ENCODE peak calls at places on chromosomes 4 and X, in seven cellular contexts. C is GM13976, K is A549, T is osteocyte, N is left ventricle myocardium inferior, W is endothelial cell, V is hepatocyte. M is an unnamed sample.
A peak's percentile ranks its signal among the peaks of the same experiment; 100 is the strongest.

GRCh38 chr4:74932832-74933561 is at the start of gene PARM1:
- DNase-seq in C (peak; percentile 84), K (peak; percentile 62), T (peak; percentile 90), N (peak; percentile 92), W (peak; percentile 91), V (peak; percentile 95), M (peak; percentile 86)

GRCh38 chr4:37968747-37969146 is 8.5 kb downstream of the PTTG2 start:
- DNase-seq in C (no peak), K (no peak), T (no peak), N (no peak), W (no peak), V (no peak), M (no peak)

GRCh38 chr4:163161536-163162205 is 5.0 kb downstream of the NAF1 start:
- DNase-seq in C (no peak), K (no peak), T (no peak), N (no peak), W (no peak), V (no peak), M (no peak)

GRCh38 chr4:151012836-151013235 is 2.2 kb downstream of the LRBA start:
- DNase-seq in C (no peak), K (no peak), T (no peak), N (no peak), W (no peak), V (peak; percentile 56), M (no peak)

GRCh38 chr4:20017035-20017434 is 234.7 kb upstream of the SLIT2 start:
- DNase-seq in C (no peak), K (no peak), T (no peak), N (no peak), W (no peak), V (no peak), M (no peak)

GRCh38 chrX:10725071-10725470 is 104.7 kb upstream of the MID1 start:
- DNase-seq in C (peak; percentile 30), K (peak; percentile 26), T (no peak), N (no peak), W (no peak), V (no peak), M (peak; percentile 31)

GRCh38 chrX:140507982-140508305 is 3.1 kb upstream of the SOX3 start:
- DNase-seq in C (peak; percentile 11), K (no peak), T (no peak), N (no peak), W (peak; percentile 56), V (peak; percentile 30), M (no peak)

GRCh38 chr4:43379001-43379400 is 486.5 kb downstream of the GRXCR1 start:
- DNase-seq in C (no peak), K (no peak), T (no peak), N (no peak), W (no peak), V (no peak), M (no peak)

GRCh38 chr4:1285790-1286553 is 3.7 kb upstream of the MAEA start:
- DNase-seq in C (no peak), K (no peak), T (no peak), N (no peak), W (no peak), V (peak; percentile 77), M (no peak)

GRCh38 chr4:110059556-110060191 is 138.7 kb downstream of the ELOVL6 start:
- DNase-seq in C (peak; percentile 35), K (no peak), T (no peak), N (no peak), W (no peak), V (no peak), M (peak; percentile 37)

GRCh38 chrX:38061335-38061734 is 55.0 kb downstream of the SYTL5 start:
- DNase-seq in C (no peak), K (no peak), T (no peak), N (no peak), W (no peak), V (peak; percentile 11), M (no peak)

GRCh38 chr4:1978226-1978625 is 30.5 kb downstream of the NELFA start:
- DNase-seq in C (no peak), K (no peak), T (no peak), N (no peak), W (no peak), V (no peak), M (no peak)

GRCh38 chrX:120769576-120770341 is 105.9 kb downstream of the CT47B1 start:
- DNase-seq in C (peak; percentile 27), K (peak; percentile 3), T (no peak), N (no peak), W (no peak), V (peak; percentile 31), M (peak; percentile 19)

GRCh38 chr4:39415678-39416283 is 9.1 kb downstream of the KLB start:
- DNase-seq in C (no peak), K (no peak), T (no peak), N (no peak), W (no peak), V (no peak), M (no peak)

GRCh38 chr4:123444298-123444731 is 47.7 kb downstream of the SPRY1 start:
- DNase-seq in C (no peak), K (no peak), T (no peak), N (peak; percentile 43), W (peak; percentile 67), V (peak; percentile 73), M (peak; percentile 29)

GRCh38 chr4:7153711-7154110 is 38.6 kb upstream of the SORCS2 start:
- DNase-seq in C (no peak), K (no peak), T (no peak), N (no peak), W (no peak), V (no peak), M (no peak)

GRCh38 chr4:79341893-79342653 is 16.2 kb upstream of the NAA11 start:
- DNase-seq in C (no peak), K (no peak), T (no peak), N (no peak), W (no peak), V (no peak), M (no peak)

GRCh38 chr4:163693776-163694175 is 199.3 kb downstream of the TMA16 start:
- DNase-seq in C (no peak), K (no peak), T (no peak), N (no peak), W (no peak), V (no peak), M (no peak)

GRCh38 chrX:85592980-85593379 is 213.5 kb upstream of the POF1B start:
- DNase-seq in C (no peak), K (no peak), T (no peak), N (no peak), W (no peak), V (no peak), M (no peak)

GRCh38 chr4:52014903-52015302 is 5.3 kb downstream of the LRRC66 start:
- DNase-seq in C (no peak), K (no peak), T (no peak), N (no peak), W (no peak), V (no peak), M (no peak)

GRCh38 chr4:52010976-52011375 is 9.2 kb downstream of the LRRC66 start:
- DNase-seq in C (no peak), K (no peak), T (no peak), N (no peak), W (no peak), V (no peak), M (no peak)

GRCh38 chr4:52016985-52017384 is 3.2 kb downstream of the LRRC66 start:
- DNase-seq in C (no peak), K (no peak), T (no peak), N (no peak), W (no peak), V (no peak), M (no peak)

GRCh38 chr4:52017809-52018208 is 2.4 kb downstream of the LRRC66 start:
- DNase-seq in C (no peak), K (no peak), T (no peak), N (no peak), W (no peak), V (no peak), M (no peak)

GRCh38 chr4:52015366-52015765 is 4.8 kb downstream of the LRRC66 start:
- DNase-seq in C (no peak), K (no peak), T (no peak), N (no peak), W (no peak), V (peak; percentile 21), M (no peak)
- TF ChIP-seq CTCF in C (no peak), K (no peak), T (peak; percentile 44), N (no peak), W (no peak), V (peak; percentile 35), M (no peak)

GRCh38 chr4:4524364-4524763 is 17.5 kb downstream of the STX18 start:
- DNase-seq in C (peak; percentile 59), K (no peak), T (no peak), N (no peak), W (peak; percentile 9), V (no peak), M (peak; percentile 64)
- TF ChIP-seq CTCF in C (peak; percentile 45), K (no peak), T (peak; percentile 12), N (no peak), W (no peak), V (no peak), M (peak; percentile 22)

GRCh38 chr4:243407-243806 is 61.9 kb downstream of the ZNF732 start:
- DNase-seq in C (no peak), K (no peak), T (no peak), N (no peak), W (no peak), V (no peak), M (no peak)

GRCh38 chr4:242121-242848 is 63.0 kb downstream of the ZNF732 start:
- DNase-seq in C (peak; percentile 47), K (no peak), T (no peak), N (peak; percentile 46), W (peak; percentile 11), V (peak; percentile 35), M (peak; percentile 53)

DNA sequence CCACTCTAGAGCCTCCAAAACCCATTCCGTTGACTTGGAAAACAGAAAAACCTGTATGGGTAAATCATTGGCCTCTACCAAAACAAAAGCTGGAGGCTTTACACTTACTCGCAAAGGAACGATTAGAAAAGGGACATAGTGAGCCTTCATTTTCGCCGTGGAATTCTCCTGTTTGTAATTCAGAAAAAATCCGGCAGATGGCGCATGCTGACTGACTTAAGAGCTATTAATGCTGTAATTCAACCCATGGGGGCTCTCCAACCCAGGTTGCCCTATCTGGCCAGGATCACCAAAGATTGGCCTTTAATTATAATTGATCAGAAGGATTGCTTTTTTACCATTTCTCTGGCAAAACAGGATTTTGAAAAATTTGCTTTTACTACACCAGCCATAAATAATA is 60.8 kb downstream of the ZNF732 start:
- DNase-seq in C (peak; percentile 12), K (no peak), T (no peak), N (no peak), W (no peak), V (peak; percentile 26), M (peak; percentile 13)
- TF ChIP-seq CTCF in C (peak; percentile 42), K (no peak), T (peak; percentile 53), N (peak; percentile 80), W (peak; percentile 53), V (peak; percentile 51), M (peak; percentile 51)

DNA sequence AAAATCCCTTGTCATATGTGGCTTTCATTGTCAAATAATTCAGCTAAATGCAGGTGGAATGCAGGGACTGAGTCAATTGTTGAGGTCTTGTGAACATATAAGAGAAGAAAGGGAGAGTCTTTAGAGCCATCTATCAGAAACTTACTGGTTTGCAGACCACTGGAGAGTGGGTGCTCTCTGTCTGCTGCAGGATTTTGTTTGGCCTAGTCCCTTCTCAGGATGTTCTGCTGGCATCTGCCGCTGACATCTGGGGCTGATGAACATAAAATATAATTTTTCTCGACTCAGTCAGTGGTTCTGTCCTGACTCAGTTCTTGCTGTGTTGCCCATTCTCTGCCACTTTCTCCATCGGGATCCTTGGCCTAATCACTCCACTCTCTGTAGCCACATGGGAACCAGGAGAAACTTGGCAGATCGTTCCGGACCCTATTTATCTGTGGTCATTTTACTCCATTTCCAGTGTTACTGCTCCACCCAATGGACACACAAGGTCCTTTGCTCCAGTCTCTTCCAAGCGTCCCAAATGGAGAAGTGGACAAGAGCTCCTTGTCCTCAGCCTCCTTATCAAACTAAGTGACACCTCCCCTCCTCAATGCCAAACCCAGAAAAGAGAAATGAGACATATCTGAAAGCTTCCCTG is 436.2 kb downstream of the FAT4 start:
- DNase-seq in C (no peak), K (peak; percentile 17), T (no peak), N (no peak), W (peak; percentile 47), V (peak; percentile 43), M (no peak)
- TF ChIP-seq CTCF in C (no peak), K (peak; percentile 55), T (peak; percentile 68), N (peak; percentile 64), W (no peak), V (peak; percentile 50), M (no peak)